ENCODE peak calls at places on chromosomes 7 and 10, in ten cellular contexts. W is cardiac fibroblast; M is AG10803; P is GM06990; J is HFF-Myc; U is cardiac muscle cell; N is MM.1S; V is heart left ventricle; H is CD8-positive, alpha-beta T cell; K is lower leg skin. S is an unnamed sample.

GRCh38 chr10:113709221-113709838 is 29.6 kb downstream of the CASP7 start:
- DNase-seq in U (no peak), H (no peak), N (no peak), W (peak), M (peak), J (peak), K (no peak), V (no peak), P (no peak), S (no peak)

GRCh38 chr7:69232445-69233376 is 365.6 kb upstream of the AUTS2 start:
- DNase-seq in M (no peak), W (no peak), J (no peak), V (no peak), U (peak), P (no peak), N (no peak), H (no peak), K (no peak), S (no peak)

GRCh38 chr10:60031664-60032063 is 125.3 kb upstream of the CCDC6 start:
- DNase-seq in W (no peak), P (peak), H (no peak), J (no peak), V (no peak), U (no peak), M (no peak), N (peak), K (peak), S (no peak)

GRCh38 chr7:95420996-95421846 is 13.6 kb downstream of the PON2 start:
- DNase-seq in H (no peak), U (peak), N (peak), M (peak), W (peak), V (no peak), P (no peak), J (peak), K (no peak), S (no peak)

GRCh38 chr10:5890519-5890878 is 456 bp downstream of the FBH1 start:
- DNase-seq in P (peak), J (no peak), V (no peak), U (peak), M (peak), K (no peak), N (peak), W (no peak), H (no peak), S (no peak)

GRCh38 chr10:12643279-12643678 is 293.9 kb downstream of the CAMK1D start:
- DNase-seq in H (no peak), M (no peak), V (no peak), U (no peak), N (no peak), K (no peak), J (no peak), W (no peak), P (no peak), S (no peak)

GRCh38 chr7:157517782-157518513 is 181.1 kb downstream of the DNAJB6 start:
- DNase-seq in K (no peak), W (no peak), P (no peak), J (no peak), U (no peak), M (no peak), N (no peak), H (peak), V (no peak), S (peak)

GRCh38 chr10:79384773-79385391 is 37.6 kb downstream of the PPIF start:
- DNase-seq in V (no peak), M (no peak), N (no peak), P (no peak), J (no peak), K (no peak), W (no peak), U (no peak), H (peak), S (no peak)

GRCh38 chr10:74770400-74770799 is 56.0 kb upstream of the KAT6B start:
- DNase-seq in M (no peak), N (no peak), J (no peak), K (no peak), W (no peak), U (no peak), V (no peak), P (no peak), H (no peak), S (no peak)

GRCh38 chr10:74775099-74775498 is 51.3 kb upstream of the KAT6B start:
- DNase-seq in P (no peak), H (no peak), K (no peak), W (no peak), J (no peak), N (no peak), V (no peak), M (no peak), U (no peak), S (no peak)

GRCh38 chr10:74766501-74766900 is 59.9 kb upstream of the KAT6B start:
- DNase-seq in V (no peak), K (no peak), U (no peak), P (no peak), M (no peak), N (no peak), W (no peak), H (no peak), J (no peak), S (no peak)

GRCh38 chr10:74765465-74765864 is 60.9 kb upstream of the KAT6B start:
- DNase-seq in P (no peak), M (no peak), V (no peak), K (no peak), J (no peak), W (no peak), U (no peak), N (no peak), H (no peak), S (no peak)

GRCh38 chr10:74771054-74771453 is 55.3 kb upstream of the KAT6B start:
- DNase-seq in J (no peak), H (no peak), M (no peak), V (no peak), W (no peak), P (no peak), N (no peak), U (no peak), K (no peak), S (no peak)
- TF ChIP-seq CTCF in J (no peak), H (no peak), M (no peak), V (no peak), W (no peak), P (peak), N (no peak), U (no peak), K (no peak), S (no peak)

DNA sequence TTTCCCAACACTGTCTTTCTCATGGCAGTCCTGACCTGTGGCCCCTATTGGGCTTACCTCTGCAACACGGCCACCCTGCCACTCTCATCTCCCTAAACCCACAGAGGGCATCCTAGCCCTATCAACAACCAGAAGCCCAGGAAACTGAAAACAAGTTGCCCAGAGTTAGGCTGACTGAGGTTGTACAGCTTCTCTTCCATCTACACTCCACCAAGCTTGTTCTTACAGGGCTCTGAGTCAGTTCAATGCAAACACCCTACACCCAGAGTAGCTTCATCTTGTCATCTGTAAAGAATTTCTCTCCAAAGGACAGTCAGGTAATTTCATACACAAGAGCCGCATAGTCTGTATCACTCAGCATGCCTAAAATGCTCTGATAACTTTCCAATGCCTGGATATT is 175.4 kb downstream of the ARID5B start:
- DNase-seq in M (peak), W (peak), V (no peak), J (no peak), P (no peak), H (no peak), U (no peak), N (no peak), K (no peak), S (no peak)
- TF ChIP-seq CTCF in M (no peak), W (no peak), V (no peak), J (no peak), P (no peak), H (no peak), U (no peak), N (no peak), K (no peak), S (peak)

GRCh38 chr10:182441-183201 is 47.4 kb downstream of the ZMYND11 start:
- DNase-seq in K (no peak), W (peak), V (no peak), H (no peak), N (no peak), P (peak), U (no peak), J (no peak), M (no peak), S (no peak)

GRCh38 chr10:173741-174140 is 38.5 kb downstream of the ZMYND11 start:
- DNase-seq in U (no peak), W (no peak), P (no peak), J (no peak), N (no peak), M (no peak), V (no peak), H (no peak), K (no peak), S (no peak)

GRCh38 chr10:178723-179122 is 43.5 kb downstream of the ZMYND11 start:
- DNase-seq in P (no peak), J (no peak), H (no peak), V (no peak), U (no peak), N (no peak), M (peak), W (no peak), K (no peak), S (no peak)

GRCh38 chr10:176677-177076 is 41.4 kb downstream of the ZMYND11 start:
- DNase-seq in M (no peak), K (no peak), V (no peak), W (no peak), N (no peak), U (no peak), H (no peak), J (no peak), P (no peak), S (no peak)

GRCh38 chr10:178208-178607 is 43.0 kb downstream of the ZMYND11 start:
- DNase-seq in U (peak), P (no peak), V (no peak), K (no peak), M (peak), H (no peak), J (no peak), W (peak), N (peak), S (no peak)
- TF ChIP-seq CTCF in U (peak), P (peak), V (peak), K (no peak), M (peak), H (peak), J (peak), W (peak), N (peak), S (peak)

GRCh38 chr7:151152935-151153513 is 14.5 kb downstream of the GBX1 start:
- DNase-seq in W (no peak), K (no peak), J (no peak), H (no peak), U (no peak), P (no peak), M (no peak), V (no peak), N (no peak), S (peak)
- TF ChIP-seq CTCF in W (peak), K (no peak), J (no peak), H (no peak), U (peak), P (no peak), M (peak), V (no peak), N (no peak), S (no peak)

DNA sequence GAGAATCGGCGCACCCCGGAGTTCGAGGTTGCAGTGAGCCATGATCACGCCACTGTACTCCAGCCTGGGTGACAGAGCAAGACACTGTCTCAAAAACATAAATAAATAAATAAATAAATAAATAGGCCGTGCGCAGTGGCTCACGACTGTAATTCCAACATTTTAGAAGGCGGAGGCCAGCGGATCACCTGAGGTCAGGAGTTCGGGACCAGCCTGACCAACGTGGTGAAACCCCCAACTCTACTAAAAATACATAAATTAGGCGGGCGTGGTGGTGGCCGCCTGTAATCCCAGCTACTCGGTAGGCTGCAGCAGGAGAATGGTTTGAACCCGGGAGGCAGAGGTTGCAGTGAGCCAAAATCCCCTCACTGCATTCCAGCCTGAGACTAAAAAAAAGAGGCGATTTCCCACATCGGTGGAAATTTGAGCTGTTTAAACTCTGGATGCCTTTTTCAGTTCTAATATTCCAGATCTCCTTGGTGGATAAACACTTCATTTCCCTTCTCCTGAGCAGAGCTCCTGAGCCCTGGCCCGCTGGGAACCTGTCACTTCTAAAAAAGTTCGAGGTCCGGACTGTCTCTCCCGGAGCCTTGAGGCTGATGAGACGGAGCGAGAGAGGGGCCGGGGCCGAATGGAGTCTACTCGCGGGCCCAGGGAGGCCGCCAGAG is 2.0 kb upstream of the NFKB2 start:
- DNase-seq in J (peak), V (no peak), N (no peak), P (no peak), U (no peak), W (no peak), K (no peak), M (no peak), H (no peak), S (no peak)
- TF ChIP-seq CTCF in J (peak), V (no peak), N (peak), P (no peak), U (peak), W (no peak), K (no peak), M (no peak), H (peak), S (peak)

DNA sequence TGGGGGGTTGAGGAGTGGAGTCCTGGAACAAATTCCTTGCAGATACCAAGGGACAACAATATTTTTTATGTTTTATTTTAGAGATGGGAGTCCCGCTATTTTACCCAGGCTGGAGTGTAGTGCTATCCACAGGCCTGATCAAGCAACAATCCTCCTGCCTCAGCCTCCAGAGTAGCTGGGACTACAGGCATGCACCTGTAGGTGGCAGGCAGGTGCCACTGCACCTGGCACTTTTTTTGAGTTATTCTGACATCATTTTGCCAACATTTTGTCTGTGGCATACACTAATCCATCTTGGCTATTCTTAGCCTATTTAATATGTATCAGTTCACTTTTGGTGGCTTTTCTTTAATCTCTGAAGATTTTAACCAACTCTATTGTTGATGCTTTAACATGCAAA is 317.8 kb upstream of the MTPN start:
- DNase-seq in J (no peak), M (no peak), N (peak), H (no peak), K (no peak), P (no peak), V (no peak), W (no peak), U (no peak), S (no peak)
- TF ChIP-seq CTCF in J (no peak), M (no peak), N (peak), H (no peak), K (no peak), P (peak), V (no peak), W (no peak), U (no peak), S (peak)

S was measured in osteocyte.